ENCODE peak calls at places on chromosomes 5 and 9, in ten cellular contexts. One of them, this sample, is unnamed.

GRCh38 chr5:80917596-80917995 is 42.6 kb upstream of the RASGRF2 start:
- DNase-seq in B cell: no peak
- DNase-seq in CD4-positive, alpha-beta T cell: no peak
- DNase-seq in tibial nerve: no peak
- DNase-seq in epithelial cell of proximal tubule: no peak
- DNase-seq in astrocyte of the spinal cord: no peak
- DNase-seq in astrocyte: no peak
- DNase-seq in IMR-90: no peak
- DNase-seq in omental fat pad: no peak
- DNase-seq in neural progenitor cell: no peak
- DNase-seq in this sample: no peak

GRCh38 chr5:98110270-98110669 is 663.2 kb upstream of the RGMB start:
- DNase-seq in CD4-positive, alpha-beta T cell: no peak
- DNase-seq in IMR-90: peak; percentile 98
- DNase-seq in astrocyte of the spinal cord: peak; percentile 66
- DNase-seq in astrocyte: peak; percentile 93
- DNase-seq in omental fat pad: no peak
- DNase-seq in neural progenitor cell: no peak
- DNase-seq in B cell: no peak
- DNase-seq in epithelial cell of proximal tubule: no peak
- DNase-seq in tibial nerve: no peak
- DNase-seq in this sample: no peak

GRCh38 chr5:139402561-139403158 is 1.2 kb downstream of the SPATA24 start:
- DNase-seq in omental fat pad: no peak
- DNase-seq in astrocyte of the spinal cord: no peak
- DNase-seq in neural progenitor cell: peak; percentile 49
- DNase-seq in IMR-90: no peak
- DNase-seq in CD4-positive, alpha-beta T cell: no peak
- DNase-seq in epithelial cell of proximal tubule: no peak
- DNase-seq in astrocyte: no peak
- DNase-seq in B cell: no peak
- DNase-seq in tibial nerve: no peak
- DNase-seq in this sample: no peak

GRCh38 chr5:145942202-145942601 is 5.8 kb downstream of the SH3RF2 start:
- DNase-seq in B cell: no peak
- DNase-seq in neural progenitor cell: no peak
- DNase-seq in tibial nerve: no peak
- DNase-seq in CD4-positive, alpha-beta T cell: no peak
- DNase-seq in astrocyte of the spinal cord: no peak
- DNase-seq in IMR-90: no peak
- DNase-seq in omental fat pad: no peak
- DNase-seq in astrocyte: no peak
- DNase-seq in epithelial cell of proximal tubule: no peak
- DNase-seq in this sample: no peak

GRCh38 chr5:98510111-98510510 is 263.4 kb upstream of the RGMB start:
- DNase-seq in IMR-90: peak; percentile 38
- DNase-seq in astrocyte of the spinal cord: no peak
- DNase-seq in neural progenitor cell: no peak
- DNase-seq in astrocyte: peak; percentile 9
- DNase-seq in omental fat pad: no peak
- DNase-seq in B cell: no peak
- DNase-seq in epithelial cell of proximal tubule: no peak
- DNase-seq in tibial nerve: no peak
- DNase-seq in CD4-positive, alpha-beta T cell: no peak
- DNase-seq in this sample: no peak

GRCh38 chr5:89071101-89071940 is 188.3 kb upstream of the MEF2C start:
- DNase-seq in omental fat pad: no peak
- DNase-seq in IMR-90: no peak
- DNase-seq in B cell: no peak
- DNase-seq in tibial nerve: no peak
- DNase-seq in astrocyte of the spinal cord: no peak
- DNase-seq in astrocyte: peak; percentile 13
- DNase-seq in epithelial cell of proximal tubule: no peak
- DNase-seq in CD4-positive, alpha-beta T cell: no peak
- DNase-seq in neural progenitor cell: no peak
- DNase-seq in this sample: no peak

GRCh38 chr5:102341918-102342317 is 45.8 kb upstream of the SLCO4C1 start:
- DNase-seq in B cell: no peak
- DNase-seq in astrocyte of the spinal cord: no peak
- DNase-seq in astrocyte: no peak
- DNase-seq in tibial nerve: no peak
- DNase-seq in neural progenitor cell: peak; percentile 20
- DNase-seq in epithelial cell of proximal tubule: no peak
- DNase-seq in CD4-positive, alpha-beta T cell: no peak
- DNase-seq in IMR-90: no peak
- DNase-seq in omental fat pad: no peak
- DNase-seq in this sample: no peak

GRCh38 chr9:14887149-14887548 is 23.1 kb downstream of the FREM1 start:
- DNase-seq in tibial nerve: no peak
- DNase-seq in CD4-positive, alpha-beta T cell: no peak
- DNase-seq in astrocyte: no peak
- DNase-seq in astrocyte of the spinal cord: no peak
- DNase-seq in B cell: no peak
- DNase-seq in IMR-90: no peak
- DNase-seq in omental fat pad: no peak
- DNase-seq in epithelial cell of proximal tubule: no peak
- DNase-seq in neural progenitor cell: no peak
- DNase-seq in this sample: no peak

GRCh38 chr9:137405677-137406081 is 17.3 kb downstream of the EXD3 start:
- DNase-seq in IMR-90: peak; percentile 10
- DNase-seq in CD4-positive, alpha-beta T cell: no peak
- DNase-seq in astrocyte of the spinal cord: no peak
- DNase-seq in neural progenitor cell: no peak
- DNase-seq in epithelial cell of proximal tubule: no peak
- DNase-seq in B cell: no peak
- DNase-seq in astrocyte: no peak
- DNase-seq in omental fat pad: no peak
- DNase-seq in tibial nerve: no peak
- DNase-seq in this sample: no peak

GRCh38 chr9:137408651-137409405 is 14.1 kb downstream of the EXD3 start:
- DNase-seq in CD4-positive, alpha-beta T cell: no peak
- DNase-seq in tibial nerve: no peak
- DNase-seq in IMR-90: no peak
- DNase-seq in B cell: no peak
- DNase-seq in omental fat pad: no peak
- DNase-seq in epithelial cell of proximal tubule: no peak
- DNase-seq in astrocyte: no peak
- DNase-seq in astrocyte of the spinal cord: no peak
- DNase-seq in neural progenitor cell: no peak
- DNase-seq in this sample: no peak

GRCh38 chr9:137406085-137406773 is 16.7 kb downstream of the EXD3 start:
- DNase-seq in tibial nerve: no peak
- DNase-seq in omental fat pad: no peak
- DNase-seq in epithelial cell of proximal tubule: no peak
- DNase-seq in astrocyte of the spinal cord: no peak
- DNase-seq in IMR-90: no peak
- DNase-seq in astrocyte: no peak
- DNase-seq in B cell: no peak
- DNase-seq in neural progenitor cell: no peak
- DNase-seq in CD4-positive, alpha-beta T cell: no peak
- DNase-seq in this sample: no peak

GRCh38 chr9:137407590-137408300 is 15.2 kb downstream of the EXD3 start:
- DNase-seq in astrocyte of the spinal cord: no peak
- DNase-seq in astrocyte: no peak
- DNase-seq in epithelial cell of proximal tubule: no peak
- DNase-seq in tibial nerve: peak; percentile 37
- DNase-seq in B cell: no peak
- DNase-seq in CD4-positive, alpha-beta T cell: no peak
- DNase-seq in omental fat pad: no peak
- DNase-seq in neural progenitor cell: no peak
- DNase-seq in IMR-90: no peak
- DNase-seq in this sample: no peak

DNA sequence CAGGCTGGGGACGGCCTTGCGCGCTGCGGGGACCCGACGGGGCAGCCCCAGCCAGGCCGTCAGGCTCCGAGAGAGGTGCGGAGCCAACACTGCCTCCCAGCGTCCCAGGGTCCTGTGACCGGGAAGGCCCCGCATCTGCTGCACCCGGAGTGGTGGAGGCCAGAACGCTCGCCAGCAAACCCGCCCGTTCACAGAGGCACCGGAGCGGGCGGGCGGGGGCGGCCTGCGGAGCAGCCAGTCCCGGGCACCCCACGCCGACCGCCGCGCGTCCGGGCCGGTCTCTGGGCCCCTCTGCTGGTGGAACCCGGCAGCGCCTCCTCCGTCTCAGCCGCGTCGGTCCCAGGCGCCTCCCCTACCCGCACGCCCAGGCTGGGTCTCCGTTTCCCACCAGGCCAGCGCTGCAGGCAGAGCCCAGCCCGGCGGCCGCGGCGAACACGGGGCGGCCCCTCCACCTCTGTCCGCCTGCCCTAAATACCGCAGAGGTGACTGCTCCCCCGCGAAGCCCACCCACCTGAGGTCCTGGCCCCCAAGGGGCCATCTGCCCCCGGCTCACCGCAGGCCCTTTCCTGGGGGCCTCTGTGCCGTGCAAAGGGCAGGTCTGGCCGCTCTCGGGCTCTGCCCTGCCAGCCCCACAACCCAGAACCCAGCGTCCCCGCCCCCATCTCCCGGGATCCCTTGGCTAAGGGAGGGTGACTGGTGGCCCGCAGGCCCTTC is 15.9 kb downstream of the EXD3 start:
- DNase-seq in omental fat pad: no peak
- DNase-seq in astrocyte of the spinal cord: peak; percentile 52
- DNase-seq in epithelial cell of proximal tubule: no peak
- DNase-seq in neural progenitor cell: peak; percentile 93
- DNase-seq in CD4-positive, alpha-beta T cell: peak; percentile 42
- DNase-seq in astrocyte: peak; percentile 21
- DNase-seq in tibial nerve: no peak
- DNase-seq in IMR-90: peak; percentile 44
- DNase-seq in B cell: peak; percentile 74
- DNase-seq in this sample: peak; percentile 90
- TF ChIP-seq CTCF in omental fat pad: peak; percentile 62
- TF ChIP-seq CTCF in astrocyte of the spinal cord: peak; percentile 70
- TF ChIP-seq CTCF in epithelial cell of proximal tubule: peak; percentile 67
- TF ChIP-seq CTCF in neural progenitor cell: peak; percentile 79
- TF ChIP-seq CTCF in CD4-positive, alpha-beta T cell: peak; percentile 65
- TF ChIP-seq CTCF in astrocyte: peak; percentile 20
- TF ChIP-seq CTCF in tibial nerve: peak; percentile 91
- TF ChIP-seq CTCF in IMR-90: peak; percentile 84
- TF ChIP-seq CTCF in B cell: peak; percentile 70
- TF ChIP-seq CTCF in this sample: peak; percentile 87

GRCh38 chr9:35814841-35815543 is at the start of gene HINT2:
- DNase-seq in astrocyte: peak; percentile 99
- DNase-seq in CD4-positive, alpha-beta T cell: peak; percentile 94
- DNase-seq in astrocyte of the spinal cord: peak; percentile 99
- DNase-seq in neural progenitor cell: peak; percentile 99
- DNase-seq in IMR-90: peak; percentile 99
- DNase-seq in B cell: peak; percentile 97
- DNase-seq in omental fat pad: peak; percentile 94
- DNase-seq in tibial nerve: peak; percentile 93
- DNase-seq in epithelial cell of proximal tubule: peak; percentile 96
- DNase-seq in this sample: peak; percentile 95

GRCh38 chr9:35814106-35814840 is 569 bp downstream of the HINT2 start:
- DNase-seq in IMR-90: peak; percentile 41
- DNase-seq in astrocyte: peak; percentile 20
- DNase-seq in epithelial cell of proximal tubule: no peak
- DNase-seq in tibial nerve: peak; percentile 56
- DNase-seq in B cell: no peak
- DNase-seq in astrocyte of the spinal cord: peak; percentile 52
- DNase-seq in omental fat pad: no peak
- DNase-seq in neural progenitor cell: peak; percentile 91
- DNase-seq in CD4-positive, alpha-beta T cell: no peak
- DNase-seq in this sample: peak; percentile 81

GRCh38 chr9:35812025-35812602 is at the start of gene SPAG8:
- DNase-seq in CD4-positive, alpha-beta T cell: peak; percentile 93
- DNase-seq in epithelial cell of proximal tubule: peak; percentile 64
- DNase-seq in IMR-90: peak; percentile 96
- DNase-seq in tibial nerve: peak; percentile 85
- DNase-seq in neural progenitor cell: peak; percentile 96
- DNase-seq in astrocyte: peak; percentile 94
- DNase-seq in astrocyte of the spinal cord: peak; percentile 96
- DNase-seq in B cell: peak; percentile 92
- DNase-seq in omental fat pad: peak; percentile 55
- DNase-seq in this sample: peak; percentile 90

GRCh38 chr9:35811364-35812024 is 568 bp downstream of the SPAG8 start:
- DNase-seq in omental fat pad: no peak
- DNase-seq in epithelial cell of proximal tubule: no peak
- DNase-seq in astrocyte: no peak
- DNase-seq in tibial nerve: no peak
- DNase-seq in CD4-positive, alpha-beta T cell: no peak
- DNase-seq in B cell: no peak
- DNase-seq in IMR-90: no peak
- DNase-seq in astrocyte of the spinal cord: no peak
- DNase-seq in neural progenitor cell: no peak
- DNase-seq in this sample: no peak

GRCh38 chr9:35813434-35814105 is 1.3 kb downstream of the HINT2 start:
- DNase-seq in B cell: no peak
- DNase-seq in tibial nerve: no peak
- DNase-seq in epithelial cell of proximal tubule: no peak
- DNase-seq in neural progenitor cell: peak; percentile 46
- DNase-seq in IMR-90: peak; percentile 32
- DNase-seq in astrocyte: no peak
- DNase-seq in omental fat pad: no peak
- DNase-seq in CD4-positive, alpha-beta T cell: no peak
- DNase-seq in astrocyte of the spinal cord: no peak
- DNase-seq in this sample: no peak
- TF ChIP-seq CTCF in B cell: no peak
- TF ChIP-seq CTCF in tibial nerve: no peak
- TF ChIP-seq CTCF in epithelial cell of proximal tubule: peak; percentile 68
- TF ChIP-seq CTCF in neural progenitor cell: peak; percentile 39
- TF ChIP-seq CTCF in IMR-90: peak; percentile 23
- TF ChIP-seq CTCF in astrocyte: peak; percentile 31
- TF ChIP-seq CTCF in omental fat pad: no peak
- TF ChIP-seq CTCF in CD4-positive, alpha-beta T cell: no peak
- TF ChIP-seq CTCF in astrocyte of the spinal cord: peak; percentile 49
- TF ChIP-seq CTCF in this sample: no peak

DNA sequence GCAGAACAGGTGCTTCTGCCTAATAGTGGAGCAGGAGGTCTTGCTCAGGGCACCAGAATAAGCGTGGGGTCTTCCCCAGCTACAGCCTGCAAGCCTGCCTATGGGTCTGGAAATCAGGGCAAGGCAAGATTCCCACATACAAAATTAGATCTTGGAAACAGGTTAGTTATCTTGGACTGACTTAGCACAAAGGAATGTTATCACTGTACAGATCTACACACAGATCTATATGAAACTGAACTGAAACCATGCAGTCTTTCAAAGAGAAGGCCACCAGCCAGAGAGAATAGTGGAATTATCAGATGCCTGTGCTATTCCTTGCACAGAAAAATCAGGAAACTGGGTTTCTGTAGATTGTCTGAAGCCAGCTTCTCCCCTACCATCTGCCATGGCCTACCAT is 585.7 kb downstream of the ACTL7B start:
- DNase-seq in CD4-positive, alpha-beta T cell: no peak
- DNase-seq in astrocyte of the spinal cord: peak; percentile 8
- DNase-seq in neural progenitor cell: no peak
- DNase-seq in IMR-90: peak; percentile 38
- DNase-seq in astrocyte: peak; percentile 45
- DNase-seq in omental fat pad: no peak
- DNase-seq in B cell: no peak
- DNase-seq in epithelial cell of proximal tubule: no peak
- DNase-seq in tibial nerve: no peak
- DNase-seq in this sample: no peak
- TF ChIP-seq CTCF in CD4-positive, alpha-beta T cell: no peak
- TF ChIP-seq CTCF in astrocyte of the spinal cord: no peak
- TF ChIP-seq CTCF in neural progenitor cell: no peak
- TF ChIP-seq CTCF in IMR-90: peak; percentile 0
- TF ChIP-seq CTCF in astrocyte: no peak
- TF ChIP-seq CTCF in omental fat pad: no peak
- TF ChIP-seq CTCF in B cell: no peak
- TF ChIP-seq CTCF in epithelial cell of proximal tubule: peak; percentile 44
- TF ChIP-seq CTCF in tibial nerve: no peak
- TF ChIP-seq CTCF in this sample: no peak

GRCh38 chr9:116152390-116152789 is 1.2 kb upstream of the PAPPA start:
- DNase-seq in epithelial cell of proximal tubule: no peak
- DNase-seq in IMR-90: peak; percentile 70
- DNase-seq in tibial nerve: no peak
- DNase-seq in astrocyte: no peak
- DNase-seq in neural progenitor cell: no peak
- DNase-seq in astrocyte of the spinal cord: peak; percentile 84
- DNase-seq in omental fat pad: no peak
- DNase-seq in CD4-positive, alpha-beta T cell: no peak
- DNase-seq in B cell: no peak
- DNase-seq in this sample: no peak

GRCh38 chr9:116151199-116151598 is 2.4 kb upstream of the PAPPA start:
- DNase-seq in CD4-positive, alpha-beta T cell: no peak
- DNase-seq in B cell: no peak
- DNase-seq in tibial nerve: no peak
- DNase-seq in epithelial cell of proximal tubule: no peak
- DNase-seq in neural progenitor cell: no peak
- DNase-seq in astrocyte of the spinal cord: no peak
- DNase-seq in IMR-90: no peak
- DNase-seq in astrocyte: no peak
- DNase-seq in omental fat pad: no peak
- DNase-seq in this sample: no peak

GRCh38 chr9:116147821-116148220 is 5.8 kb upstream of the PAPPA start:
- DNase-seq in astrocyte of the spinal cord: no peak
- DNase-seq in B cell: no peak
- DNase-seq in IMR-90: no peak
- DNase-seq in tibial nerve: no peak
- DNase-seq in epithelial cell of proximal tubule: no peak
- DNase-seq in CD4-positive, alpha-beta T cell: no peak
- DNase-seq in omental fat pad: no peak
- DNase-seq in astrocyte: no peak
- DNase-seq in neural progenitor cell: no peak
- DNase-seq in this sample: no peak

GRCh38 chr9:116151966-116152381 is 1.6 kb upstream of the PAPPA start:
- DNase-seq in astrocyte: peak; percentile 92
- DNase-seq in astrocyte of the spinal cord: peak; percentile 87
- DNase-seq in omental fat pad: no peak
- DNase-seq in CD4-positive, alpha-beta T cell: no peak
- DNase-seq in neural progenitor cell: no peak
- DNase-seq in B cell: no peak
- DNase-seq in tibial nerve: no peak
- DNase-seq in IMR-90: peak; percentile 94
- DNase-seq in epithelial cell of proximal tubule: no peak
- DNase-seq in this sample: no peak

DNA sequence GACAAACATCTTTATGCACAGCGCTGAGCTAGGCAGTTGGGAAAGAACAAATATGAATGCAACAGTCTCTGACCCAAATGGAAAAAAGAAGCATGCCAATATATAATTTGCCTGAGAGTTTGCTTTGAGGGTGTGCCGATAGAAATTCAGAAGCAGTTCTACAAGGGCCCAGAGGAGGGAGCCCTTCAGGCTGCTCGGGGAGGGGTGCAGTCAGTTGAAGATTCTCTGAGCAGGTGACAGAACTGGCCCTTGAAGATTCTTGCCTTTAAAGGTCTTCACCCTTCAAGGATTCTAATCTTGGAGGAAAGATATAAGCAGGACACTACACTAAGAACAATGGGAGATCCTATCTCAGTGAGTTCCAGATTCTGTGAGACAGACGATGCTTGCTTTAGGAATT is 3.7 kb upstream of the PAPPA start:
- DNase-seq in tibial nerve: no peak
- DNase-seq in CD4-positive, alpha-beta T cell: no peak
- DNase-seq in astrocyte: no peak
- DNase-seq in epithelial cell of proximal tubule: no peak
- DNase-seq in B cell: no peak
- DNase-seq in IMR-90: no peak
- DNase-seq in astrocyte of the spinal cord: no peak
- DNase-seq in neural progenitor cell: peak; percentile 64
- DNase-seq in omental fat pad: no peak
- DNase-seq in this sample: peak; percentile 67
- TF ChIP-seq CTCF in tibial nerve: peak; percentile 29
- TF ChIP-seq CTCF in CD4-positive, alpha-beta T cell: no peak
- TF ChIP-seq CTCF in astrocyte: peak; percentile 60
- TF ChIP-seq CTCF in epithelial cell of proximal tubule: peak; percentile 95
- TF ChIP-seq CTCF in B cell: no peak
- TF ChIP-seq CTCF in IMR-90: peak; percentile 46
- TF ChIP-seq CTCF in astrocyte of the spinal cord: peak; percentile 75
- TF ChIP-seq CTCF in neural progenitor cell: peak; percentile 88
- TF ChIP-seq CTCF in omental fat pad: no peak
- TF ChIP-seq CTCF in this sample: peak; percentile 86